ENCODE peak calls at places on chromosomes 2 and 18, in eight cellular contexts. One of them, this sample, is unnamed.

GRCh38 chr2:173982918-173983317 is 17.7 kb upstream of the SP3 start:
- DNase-seq in stimulated activated CD8-positive, alpha-beta memory T cell treated with anti-CD3 and anti-CD28 coated beads, Interleukin-15, amount 100 ng/mL, for 4 hours: no peak
- DNase-seq in KG1: no peak
- DNase-seq in Kasumi-1: no peak
- DNase-seq in NCI-H2081: peak
- DNase-seq in T follicular helper cell: no peak
- DNase-seq in HFF-Myc: peak
- DNase-seq in AG09319: no peak
- DNase-seq in this sample: peak

GRCh38 chr2:37084797-37085196 is 479 bp downstream of the GPATCH11 start:
- DNase-seq in T follicular helper cell: no peak
- DNase-seq in AG09319: no peak
- DNase-seq in NCI-H2081: no peak
- DNase-seq in stimulated activated CD8-positive, alpha-beta memory T cell treated with anti-CD3 and anti-CD28 coated beads, Interleukin-15, amount 100 ng/mL, for 4 hours: no peak
- DNase-seq in Kasumi-1: no peak
- DNase-seq in HFF-Myc: no peak
- DNase-seq in KG1: no peak
- DNase-seq in this sample: no peak

GRCh38 chr2:128321784-128322650 is 3.3 kb upstream of the HS6ST1 start:
- DNase-seq in AG09319: peak
- DNase-seq in stimulated activated CD8-positive, alpha-beta memory T cell treated with anti-CD3 and anti-CD28 coated beads, Interleukin-15, amount 100 ng/mL, for 4 hours: peak
- DNase-seq in HFF-Myc: peak
- DNase-seq in Kasumi-1: peak
- DNase-seq in T follicular helper cell: peak
- DNase-seq in NCI-H2081: peak
- DNase-seq in KG1: peak
- DNase-seq in this sample: peak

GRCh38 chr18:11146238-11146946 is 3.0 kb downstream of the PIEZO2 start:
- DNase-seq in AG09319: no peak
- DNase-seq in HFF-Myc: no peak
- DNase-seq in KG1: no peak
- DNase-seq in stimulated activated CD8-positive, alpha-beta memory T cell treated with anti-CD3 and anti-CD28 coated beads, Interleukin-15, amount 100 ng/mL, for 4 hours: no peak
- DNase-seq in Kasumi-1: no peak
- DNase-seq in T follicular helper cell: no peak
- DNase-seq in NCI-H2081: no peak
- DNase-seq in this sample: peak

GRCh38 chr18:38526922-38527321 is 961.3 kb upstream of the CELF4 start:
- DNase-seq in KG1: no peak
- DNase-seq in NCI-H2081: no peak
- DNase-seq in HFF-Myc: no peak
- DNase-seq in Kasumi-1: no peak
- DNase-seq in T follicular helper cell: no peak
- DNase-seq in stimulated activated CD8-positive, alpha-beta memory T cell treated with anti-CD3 and anti-CD28 coated beads, Interleukin-15, amount 100 ng/mL, for 4 hours: no peak
- DNase-seq in AG09319: no peak
- DNase-seq in this sample: no peak

GRCh38 chr18:67639872-67640271 is 123.4 kb upstream of the DSEL start:
- DNase-seq in stimulated activated CD8-positive, alpha-beta memory T cell treated with anti-CD3 and anti-CD28 coated beads, Interleukin-15, amount 100 ng/mL, for 4 hours: no peak
- DNase-seq in T follicular helper cell: no peak
- DNase-seq in NCI-H2081: no peak
- DNase-seq in KG1: no peak
- DNase-seq in HFF-Myc: no peak
- DNase-seq in AG09319: no peak
- DNase-seq in Kasumi-1: no peak
- DNase-seq in this sample: no peak

GRCh38 chr2:114063346-114063745 is 173.5 kb downstream of the ACTR3 start:
- DNase-seq in Kasumi-1: no peak
- DNase-seq in stimulated activated CD8-positive, alpha-beta memory T cell treated with anti-CD3 and anti-CD28 coated beads, Interleukin-15, amount 100 ng/mL, for 4 hours: no peak
- DNase-seq in AG09319: no peak
- DNase-seq in HFF-Myc: no peak
- DNase-seq in T follicular helper cell: no peak
- DNase-seq in NCI-H2081: no peak
- DNase-seq in KG1: no peak
- DNase-seq in this sample: no peak

GRCh38 chr2:41836944-41837343 is 210.9 kb upstream of the PKDCC start:
- DNase-seq in stimulated activated CD8-positive, alpha-beta memory T cell treated with anti-CD3 and anti-CD28 coated beads, Interleukin-15, amount 100 ng/mL, for 4 hours: no peak
- DNase-seq in Kasumi-1: peak
- DNase-seq in NCI-H2081: no peak
- DNase-seq in AG09319: no peak
- DNase-seq in KG1: no peak
- DNase-seq in HFF-Myc: peak
- DNase-seq in T follicular helper cell: peak
- DNase-seq in this sample: no peak

GRCh38 chr18:35703043-35703688 is 121.6 kb downstream of the GALNT1 start:
- DNase-seq in Kasumi-1: no peak
- DNase-seq in HFF-Myc: no peak
- DNase-seq in stimulated activated CD8-positive, alpha-beta memory T cell treated with anti-CD3 and anti-CD28 coated beads, Interleukin-15, amount 100 ng/mL, for 4 hours: no peak
- DNase-seq in T follicular helper cell: no peak
- DNase-seq in NCI-H2081: peak
- DNase-seq in KG1: no peak
- DNase-seq in AG09319: no peak
- DNase-seq in this sample: no peak

GRCh38 chr2:58122040-58122439 is 75.4 kb downstream of the VRK2 start:
- DNase-seq in Kasumi-1: no peak
- DNase-seq in T follicular helper cell: no peak
- DNase-seq in HFF-Myc: no peak
- DNase-seq in KG1: no peak
- DNase-seq in stimulated activated CD8-positive, alpha-beta memory T cell treated with anti-CD3 and anti-CD28 coated beads, Interleukin-15, amount 100 ng/mL, for 4 hours: no peak
- DNase-seq in AG09319: no peak
- DNase-seq in NCI-H2081: no peak
- DNase-seq in this sample: no peak

GRCh38 chr2:108614659-108615058 is 80.4 kb downstream of the LIMS1 start:
- DNase-seq in T follicular helper cell: no peak
- DNase-seq in KG1: no peak
- DNase-seq in AG09319: no peak
- DNase-seq in stimulated activated CD8-positive, alpha-beta memory T cell treated with anti-CD3 and anti-CD28 coated beads, Interleukin-15, amount 100 ng/mL, for 4 hours: no peak
- DNase-seq in Kasumi-1: no peak
- DNase-seq in HFF-Myc: no peak
- DNase-seq in NCI-H2081: no peak
- DNase-seq in this sample: no peak